ENCODE peak calls at places on chromosome 18, in seven cellular contexts. J is fibroblast of mammary gland; N is CD4-positive, CD25-positive, alpha-beta regulatory T cell; F is GM12865; P is PC-3; S is astrocyte of the cerebellum; W is H7. U is an unnamed sample.
A peak's percentile ranks its signal among the peaks of the same experiment; 100 is the strongest.

GRCh38 chr18:24656571-24656971 is 196.1 kb downstream of the HRH4 start:
- DNase-seq in P (peak; percentile 56), S (no peak), N (no peak), J (peak; percentile 83), W (no peak), F (no peak), U (peak; percentile 18)

GRCh38 chr18:2410688-2411087 is 160.6 kb downstream of the METTL4 start:
- DNase-seq in N (no peak), S (peak; percentile 31), F (no peak), J (no peak), P (peak; percentile 83), W (no peak), U (no peak)

GRCh38 chr18:8351173-8351572 is 258.1 kb upstream of the RAB12 start:
- DNase-seq in N (no peak), S (no peak), J (peak; percentile 49), P (no peak), W (no peak), F (no peak), U (peak; percentile 73)

GRCh38 chr18:55001625-55002024 is 42.4 kb upstream of the CCDC68 start:
- DNase-seq in F (no peak), N (no peak), W (no peak), P (peak; percentile 78), J (no peak), S (no peak), U (no peak)

GRCh38 chr18:34787931-34788532 is 77.9 kb downstream of the DTNA start:
- DNase-seq in S (peak; percentile 70), F (peak; percentile 73), J (peak; percentile 74), P (peak; percentile 58), N (peak; percentile 2), W (peak; percentile 32), U (peak; percentile 45)

GRCh38 chr18:8608795-8609673 is at the start of gene RAB12:
- DNase-seq in W (peak; percentile 96), S (peak; percentile 44), J (peak; percentile 81), N (peak; percentile 83), F (peak; percentile 93), P (peak; percentile 82), U (peak; percentile 85)

GRCh38 chr18:47203626-47204464 is 27.7 kb upstream of the IER3IP1 start:
- DNase-seq in J (no peak), N (no peak), F (no peak), P (no peak), W (no peak), S (no peak), U (no peak)

GRCh38 chr18:22932885-22933205 is 283 bp upstream of the RBBP8 start:
- DNase-seq in P (peak; percentile 7), J (no peak), F (no peak), N (no peak), W (no peak), S (no peak), U (no peak)

GRCh38 chr18:59052965-59053960 is 86.4 kb upstream of the SEC11C start:
- DNase-seq in F (no peak), S (peak; percentile 32), P (peak; percentile 57), J (no peak), N (no peak), W (no peak), U (no peak)

GRCh38 chr18:39198376-39198775 is 1632.8 kb upstream of the CELF4 start:
- DNase-seq in J (peak; percentile 25), W (no peak), N (no peak), F (no peak), S (peak; percentile 26), P (peak; percentile 28), U (no peak)

DNA sequence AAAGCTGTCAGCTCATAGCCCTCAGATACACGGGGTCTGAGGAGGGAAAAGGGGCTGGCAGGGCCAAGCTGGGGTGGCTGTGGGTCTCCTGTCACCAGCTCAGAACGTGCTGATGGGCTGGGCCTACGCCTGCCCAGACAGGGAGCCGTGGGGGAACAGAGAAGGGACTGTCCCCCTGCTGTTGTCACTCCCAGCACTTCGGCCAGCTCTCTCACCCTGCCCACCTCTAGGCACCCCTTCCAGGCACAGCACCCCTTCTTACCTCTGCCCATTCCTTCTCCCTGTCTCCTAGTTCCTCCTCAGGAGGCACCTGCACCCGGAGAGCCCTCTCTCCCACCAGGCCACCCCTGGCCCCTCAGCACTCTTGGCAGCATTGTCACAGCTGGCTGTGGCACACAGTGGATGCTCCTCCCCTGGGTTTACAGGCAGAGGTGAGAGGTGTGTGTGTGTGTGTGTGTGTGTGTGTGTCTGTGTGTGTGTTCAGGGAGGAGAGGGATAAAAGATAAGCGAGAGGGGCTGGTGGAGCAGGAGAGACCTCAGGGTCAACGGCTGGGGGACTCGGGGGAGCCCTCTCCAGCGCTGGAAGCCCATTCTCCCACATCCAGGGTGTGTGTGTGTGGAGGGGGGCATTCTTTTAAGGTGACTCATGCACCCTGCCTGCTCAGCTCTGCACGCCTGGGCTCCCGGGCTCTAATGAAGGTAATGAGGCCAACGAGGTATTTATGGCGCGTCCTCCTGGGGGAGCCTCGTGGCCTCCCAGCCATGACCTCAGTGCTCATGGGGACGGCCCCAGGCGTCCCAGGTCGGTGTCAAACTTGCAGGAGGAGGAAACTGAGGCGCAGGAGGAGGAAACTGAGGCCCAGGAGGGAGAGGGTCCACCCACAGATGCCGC is 66.1 kb upstream of the SMAD7 start:
- DNase-seq in N (no peak), J (peak; percentile 68), P (peak; percentile 62), F (no peak), W (peak; percentile 81), S (peak; percentile 76), U (peak; percentile 63)
- H3K4me3 ChIP-seq in N (no peak overlapping the region), J (no peak overlapping the region), P (no peak overlapping the region), F (no peak overlapping the region), W (no peak overlapping the region), S (no peak overlapping the region), U (no peak overlapping the region)

GRCh38 chr18:75656035-75656434 is 228.5 kb upstream of the SMIM21 start:
- DNase-seq in F (no peak), J (no peak), N (no peak), P (no peak), W (peak; percentile 25), S (no peak), U (no peak)
- H3K4me3 ChIP-seq in F (no peak overlapping the region), J (no peak overlapping the region), N (no peak overlapping the region), P (no peak overlapping the region), W (no peak overlapping the region), S (no peak overlapping the region), U (no peak overlapping the region)

GRCh38 chr18:26267350-26267749 is 41.1 kb downstream of the TAF4B start:
- DNase-seq in F (no peak), J (no peak), N (no peak), S (no peak), W (no peak), P (no peak), U (no peak)

GRCh38 chr18:26271917-26272549 is 45.8 kb downstream of the TAF4B start:
- DNase-seq in S (no peak), N (no peak), W (no peak), J (no peak), P (no peak), F (no peak), U (no peak)

GRCh38 chr18:26268454-26268853 is 42.2 kb downstream of the TAF4B start:
- DNase-seq in J (peak; percentile 21), W (no peak), P (no peak), S (no peak), F (no peak), N (no peak), U (no peak)
- H3K4me3 ChIP-seq in J (no peak overlapping the region), W (no peak overlapping the region), P (no peak overlapping the region), S (no peak overlapping the region), F (no peak overlapping the region), N (no peak overlapping the region), U (no peak overlapping the region)

GRCh38 chr18:13823707-13824395 is at the start of gene MC5R:
- DNase-seq in P (peak; percentile 61), W (peak; percentile 96), N (peak; percentile 44), S (no peak), J (peak; percentile 26), F (peak; percentile 68), U (peak; percentile 70)
- H3K4me3 ChIP-seq in P (peak within 1 kb of the TSS; percentile 62), W (peak within 1 kb of the TSS; percentile 29), N (peak within 1 kb of the TSS; percentile 48), S (peak within 1 kb of the TSS; percentile 29), J (no peak within 1 kb of the TSS), F (peak within 1 kb of the TSS; percentile 24), U (peak within 1 kb of the TSS; percentile 25)

DNA sequence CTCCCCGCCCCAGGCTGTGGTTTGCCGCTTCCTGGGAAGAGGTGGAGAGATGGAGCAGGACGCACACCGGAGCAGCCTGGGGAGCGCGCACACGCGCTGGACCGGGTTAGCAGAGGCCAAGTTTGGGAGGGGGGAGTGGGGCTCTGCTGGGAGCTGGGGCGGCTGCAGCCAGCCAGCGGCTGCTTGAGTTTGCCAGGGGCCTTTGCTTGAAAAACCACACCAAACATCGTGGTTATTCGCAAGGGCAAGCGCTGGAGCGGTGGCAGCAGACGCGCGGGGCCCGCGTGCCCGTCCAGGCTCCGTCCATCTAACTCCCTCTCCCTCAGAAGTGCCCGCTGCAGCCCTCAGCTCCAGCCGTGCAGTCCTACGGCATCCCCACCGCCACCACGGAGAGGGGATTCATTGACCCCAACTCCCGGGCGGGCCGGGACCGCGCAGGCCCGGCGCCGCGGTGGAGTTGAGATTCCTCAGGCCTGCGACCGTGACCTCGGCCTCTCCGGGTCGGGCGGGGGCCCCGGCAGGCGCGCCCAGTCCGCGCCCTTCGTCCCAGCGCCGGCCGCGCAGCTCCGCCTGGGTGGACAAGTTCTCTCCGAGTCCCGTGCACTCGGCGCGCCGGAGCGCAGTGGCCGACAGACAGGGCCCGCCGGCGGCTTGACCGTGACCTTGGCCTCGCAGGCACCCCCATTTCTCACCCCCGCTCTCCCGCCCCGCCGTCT is 4.5 kb downstream of the PTGR3 start:
- DNase-seq in N (no peak), F (no peak), S (no peak), J (no peak), P (no peak), W (peak; percentile 89), U (no peak)
- H3K4me3 ChIP-seq in N (no peak overlapping the region), F (no peak overlapping the region), S (peak overlapping the region; percentile 87), J (peak overlapping the region; percentile 45), P (no peak overlapping the region), W (peak overlapping the region; percentile 55), U (peak overlapping the region; percentile 98)

DNA sequence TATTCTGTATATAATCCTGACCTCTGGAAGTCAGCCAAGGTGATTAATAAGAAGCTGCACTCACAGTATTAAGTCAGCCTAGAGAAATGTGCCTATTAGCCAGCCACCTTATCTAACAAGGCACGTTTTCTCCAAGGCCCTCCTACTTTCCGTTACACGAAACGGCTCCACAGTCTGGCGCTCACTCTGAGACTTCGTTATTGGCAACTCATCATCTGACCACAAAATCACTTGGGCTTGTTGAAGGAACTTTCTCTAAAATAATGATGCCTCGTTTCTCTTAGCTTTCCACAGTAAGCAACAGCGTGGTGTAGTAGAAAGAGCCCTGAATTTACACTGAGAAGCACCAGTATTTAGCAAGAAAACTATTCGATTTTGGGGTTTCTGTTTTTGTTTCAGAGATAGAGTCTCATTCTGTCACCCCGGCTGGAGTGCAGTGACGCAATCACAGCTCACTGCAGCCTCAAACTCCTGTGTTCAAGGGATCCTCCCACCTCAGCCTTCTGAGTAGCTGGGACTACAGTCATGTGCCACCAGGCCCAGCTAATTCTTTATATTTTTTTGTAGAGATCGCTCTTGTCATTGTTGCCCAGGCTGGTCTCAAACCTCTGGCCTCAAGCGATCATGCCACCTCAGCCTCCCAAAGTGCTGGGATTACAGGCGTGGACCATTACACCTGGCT is 53.6 kb upstream of the SLC14A1 start:
- DNase-seq in W (no peak), N (peak; percentile 18), F (peak; percentile 23), S (no peak), J (peak; percentile 76), P (no peak), U (peak; percentile 47)
- H3K4me3 ChIP-seq in W (no peak overlapping the region), N (peak overlapping the region; percentile 73), F (no peak overlapping the region), S (no peak overlapping the region), J (no peak overlapping the region), P (no peak overlapping the region), U (no peak overlapping the region)

U was measured in foreskin fibroblast.